ENCODE peak calls at places on chromosomes 5 and 9, in six cellular contexts. X, O, A, H, W and F are unnamed samples. For H3K4me1, the result is how much of the 10 kb centered on the place peaks cover.

GRCh38 chr5:138637256-138637655 is 62.1 kb upstream of the HSPA9 start:
- DNase-seq in H (no peak), W (no peak), X (no peak), A (no peak), O (no peak), F (no peak)

GRCh38 chr5:176728810-176729209 is 81.5 kb downstream of the TSPAN17 start:
- DNase-seq in A (no peak), X (no peak), W (no peak), H (no peak), O (no peak), F (no peak)

GRCh38 chr9:133471551-133472276 is 7.2 kb downstream of the SLC2A6 start:
- DNase-seq in O (no peak), H (peak), X (no peak), W (no peak), A (no peak), F (no peak)

GRCh38 chr9:91886433-91887031 is 63.5 kb downstream of the ROR2 start:
- DNase-seq in H (no peak), O (peak), W (no peak), A (no peak), X (no peak), F (no peak)

GRCh38 chr9:20640331-20641187 is 18.3 kb upstream of the MLLT3 start:
- DNase-seq in O (no peak), H (peak), A (peak), W (peak), X (peak), F (peak)

GRCh38 chr5:168755548-168756093 is 176.5 kb upstream of the PANK3 start:
- DNase-seq in H (no peak), O (no peak), X (no peak), A (no peak), W (no peak), F (no peak)

GRCh38 chr9:132372177-132373095 is 17.6 kb upstream of the SETX start:
- DNase-seq in H (peak), A (no peak), O (no peak), W (peak), X (no peak), F (no peak)

GRCh38 chr5:7397005-7397546 is 1.1 kb downstream of the ADCY2 start:
- DNase-seq in X (no peak), H (no peak), W (peak), O (no peak), A (no peak), F (no peak)

GRCh38 chr5:73928486-73928885 is 302.5 kb downstream of the ARHGEF28 start:
- DNase-seq in O (no peak), X (no peak), H (no peak), A (no peak), W (no peak), F (no peak)

GRCh38 chr5:80884851-80885697 is 75.1 kb upstream of the RASGRF2 start:
- DNase-seq in A (no peak), O (no peak), H (no peak), X (no peak), W (no peak), F (no peak)

GRCh38 chr9:128921881-128922763 is 1.3 kb downstream of the PHYHD1 start:
- DNase-seq in W (peak), X (no peak), H (peak), O (peak), A (no peak), F (no peak)

GRCh38 chr9:2745560-2746380 is 28.5 kb downstream of the KCNV2 start:
- DNase-seq in X (no peak), O (no peak), A (no peak), W (no peak), H (no peak), F (no peak)

GRCh38 chr9:129319076-129319937 is 141.2 kb upstream of the IER5L start:
- DNase-seq in H (no peak), O (no peak), A (no peak), W (no peak), X (peak), F (no peak)

GRCh38 chr9:79572891-79573696 is 1.3 kb downstream of the TLE4 start:
- DNase-seq in W (no peak), O (peak), A (peak), H (peak), X (peak), F (peak)

GRCh38 chr5:15483348-15484090 is 16.5 kb upstream of the FBXL7 start:
- DNase-seq in W (no peak), O (no peak), A (no peak), X (no peak), H (no peak), F (no peak)

GRCh38 chr5:173642191-173642816 is 25.9 kb upstream of the BOD1 start:
- DNase-seq in H (no peak), O (no peak), A (no peak), W (no peak), X (no peak), F (no peak)

GRCh38 chr5:174533771-174534221 is 190.6 kb upstream of the MSX2 start:
- DNase-seq in O (no peak), H (no peak), X (no peak), A (no peak), W (no peak), F (no peak)

GRCh38 chr9:110900451-110900850 is 137.8 kb downstream of the LPAR1 start:
- DNase-seq in A (no peak), X (no peak), O (no peak), W (no peak), H (no peak), F (no peak)

GRCh38 chr9:76365028-76365427 is 29.2 kb downstream of the RFK start:
- DNase-seq in O (peak), H (no peak), A (no peak), W (no peak), X (no peak), F (no peak)

GRCh38 chr9:133075925-133076324 is 14.1 kb downstream of the CEL start:
- DNase-seq in X (no peak), O (no peak), A (no peak), H (no peak), W (no peak), F (no peak)

GRCh38 chr5:167964529-167964928 is 326.9 kb upstream of the WWC1 start:
- DNase-seq in W (no peak), H (no peak), O (peak), X (no peak), A (no peak), F (no peak)

GRCh38 chr5:77083088-77083487 is 4.0 kb downstream of the ZBED3 start:
- DNase-seq in W (no peak), H (no peak), O (no peak), X (no peak), A (no peak), F (no peak)

GRCh38 chr5:103461223-103461622 is 101.4 kb downstream of the NUDT12 start:
- DNase-seq in X (no peak), A (no peak), W (no peak), H (no peak), O (no peak), F (no peak)

GRCh38 chr5:65758546-65759144 is 36.6 kb downstream of the NLN start:
- DNase-seq in A (no peak), O (no peak), W (no peak), H (no peak), X (no peak), F (no peak)

GRCh38 chr9:93119953-93120845 is 13.9 kb downstream of the NINJ1 start:
- DNase-seq in O (peak), H (peak), W (peak), X (no peak), A (no peak), F (peak)
- H3K4me3 ChIP-seq in O (no peak), H (no peak), W (no peak), X (no peak), A (no peak), F (no peak)

DNA sequence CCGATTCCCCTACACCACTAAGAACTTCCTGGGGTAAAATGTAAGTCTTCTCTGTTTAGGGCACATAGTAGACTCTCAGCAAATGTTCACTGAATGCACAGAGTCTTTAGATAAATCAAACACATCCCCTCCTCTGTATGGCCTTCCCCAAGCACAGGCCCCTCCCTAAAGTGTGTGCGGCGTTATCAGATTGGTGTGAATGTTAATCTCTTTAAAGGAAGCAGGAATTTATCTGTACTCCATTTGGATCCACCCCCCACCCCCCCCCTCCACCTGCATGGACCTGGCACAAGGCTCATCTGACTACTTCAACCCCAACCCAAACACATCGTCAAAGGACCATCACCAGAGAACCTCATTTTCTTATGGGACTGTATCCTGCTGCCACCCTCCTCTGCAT is 6.3 kb downstream of the PCDH1 start:
- DNase-seq in X (no peak), H (no peak), W (no peak), O (no peak), A (no peak), F (no peak)
- H3K4me1 ChIP-seq in X (under half), H (half or more), W (half or more), O (half or more), A (under half), F (under half)

GRCh38 chr5:172414618-172415599 is 39.4 kb downstream of the SH3PXD2B start:
- DNase-seq in O (no peak), H (peak), X (no peak), A (no peak), W (peak), F (no peak)
- H3K27ac ChIP-seq in O (no peak), H (peak), X (no peak), A (no peak), W (peak), F (no peak)

DNA sequence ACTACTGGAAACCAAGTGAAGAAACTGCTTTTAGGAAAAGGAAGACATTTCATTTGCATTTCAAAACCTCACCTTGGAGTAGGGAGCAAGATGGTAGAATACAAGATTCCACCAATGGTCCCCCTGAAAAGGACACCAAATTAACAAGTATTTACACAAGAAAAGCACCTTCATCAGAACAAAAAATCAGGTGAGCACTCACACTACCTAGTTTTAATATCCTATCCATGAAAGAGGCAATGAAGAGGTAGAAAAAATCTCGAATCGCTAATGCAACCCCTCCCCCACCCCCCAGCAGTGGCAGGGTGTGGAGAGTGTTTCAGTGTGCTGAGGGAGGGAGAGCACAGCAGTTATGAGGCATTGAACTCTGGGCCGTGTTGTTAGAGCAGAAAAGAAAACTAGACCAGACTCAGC is 1397.0 kb upstream of the C9orf72 start:
- DNase-seq in O (peak), X (no peak), A (no peak), H (no peak), W (no peak), F (no peak)
- H3K4me3 ChIP-seq in O (peak), X (no peak), A (no peak), H (no peak), W (no peak), F (no peak)

GRCh38 chr5:95350631-95351030 is 40.5 kb upstream of the FAM81B start:
- DNase-seq in X (no peak), A (no peak), H (no peak), W (no peak), O (no peak), F (no peak)
- H3K4me1 ChIP-seq in X (under half), A (under half), H (under half), W (under half), O (under half), F (under half)

GRCh38 chr5:179242676-179243075 is 102.6 kb downstream of the ADAMTS2 start:
- DNase-seq in W (no peak), O (no peak), H (no peak), A (no peak), X (no peak), F (no peak)
- H3K27ac ChIP-seq in W (peak), O (no peak), H (peak), A (no peak), X (no peak), F (no peak)